ENCODE peak calls at places on chromosomes 16 and 17, in nine cellular contexts. M is stimulated activated CD8-positive, alpha-beta memory T cell treated with anti-CD3 and anti-CD28 coated beads, Interleukin-15, amount 100 ng/mL, for 24 hours; I is BJ; O is NCI-H510A; G is cardiac septum; F is G401; Z is PC-9; H is fibroblast of lung; Y is NCI-H1930. W is an unnamed sample.

GRCh38 chr16:11094075-11094593 is 149.8 kb downstream of the CLEC16A start:
- DNase-seq in M (no peak), I (no peak), O (no peak), G (no peak), F (no peak), Z (peak), H (peak), Y (no peak), W (no peak)

GRCh38 chr17:47966079-47966519 is 4.8 kb upstream of the CDK5RAP3 start:
- DNase-seq in M (no peak), I (no peak), O (no peak), G (no peak), F (no peak), Z (no peak), H (no peak), Y (no peak), W (no peak)

GRCh38 chr16:24635900-24636610 is 93.4 kb upstream of the TNRC6A start:
- DNase-seq in M (no peak), I (peak), O (no peak), G (no peak), F (peak), Z (peak), H (peak), Y (no peak), W (no peak)

GRCh38 chr17:48795444-48796162 is 21.4 kb downstream of the TTLL6 start:
- DNase-seq in M (no peak), I (peak), O (no peak), G (no peak), F (no peak), Z (no peak), H (peak), Y (no peak), W (no peak)

GRCh38 chr17:17913695-17914332 is 58.4 kb downstream of the TOM1L2 start:
- DNase-seq in M (peak), I (peak), O (peak), G (peak), F (no peak), Z (peak), H (peak), Y (no peak), W (peak)

GRCh38 chr16:54402270-54402669 is 115.7 kb upstream of the IRX3 start:
- DNase-seq in M (no peak), I (no peak), O (no peak), G (peak), F (no peak), Z (no peak), H (no peak), Y (no peak), W (no peak)

GRCh38 chr17:69090365-69090764 is 29.6 kb upstream of the ABCA9 start:
- DNase-seq in M (no peak), I (no peak), O (no peak), G (no peak), F (no peak), Z (no peak), H (peak), Y (no peak), W (no peak)

GRCh38 chr16:72597938-72598337 is 426.0 kb upstream of the PMFBP1 start:
- DNase-seq in M (no peak), I (no peak), O (no peak), G (no peak), F (no peak), Z (no peak), H (no peak), Y (no peak), W (no peak)

GRCh38 chr17:57399690-57400089 is 143.4 kb downstream of the MSI2 start:
- DNase-seq in M (no peak), I (no peak), O (no peak), G (no peak), F (no peak), Z (no peak), H (no peak), Y (no peak), W (no peak)

GRCh38 chr16:56311208-56312027 is 113.9 kb downstream of the AMFR start:
- DNase-seq in M (no peak), I (no peak), O (peak), G (no peak), F (no peak), Z (no peak), H (no peak), Y (no peak), W (no peak)

GRCh38 chr16:73572135-73572534 is 524.2 kb upstream of the ZFHX3 start:
- DNase-seq in M (no peak), I (no peak), O (no peak), G (no peak), F (no peak), Z (peak), H (no peak), Y (no peak), W (no peak)

GRCh38 chr16:84788968-84789371 is 30.8 kb upstream of the CRISPLD2 start:
- DNase-seq in M (no peak), I (peak), O (no peak), G (no peak), F (no peak), Z (no peak), H (no peak), Y (no peak), W (no peak)

GRCh38 chr16:72785886-72786285 is 262.0 kb downstream of the ZFHX3 start:
- DNase-seq in M (no peak), I (no peak), O (no peak), G (no peak), F (no peak), Z (no peak), H (peak), Y (no peak), W (no peak)

GRCh38 chr17:60600490-60601431 is 768 bp downstream of the PPM1D start:
- DNase-seq in M (peak), I (no peak), O (peak), G (peak), F (peak), Z (peak), H (peak), Y (peak), W (peak)

GRCh38 chr16:61798741-61799140 is 237.5 kb downstream of the CDH8 start:
- DNase-seq in M (no peak), I (no peak), O (no peak), G (no peak), F (no peak), Z (no peak), H (no peak), Y (no peak), W (no peak)

GRCh38 chr17:10105513-10106001 is 92.8 kb downstream of the GAS7 start:
- DNase-seq in M (no peak), I (peak), O (no peak), G (peak), F (no peak), Z (no peak), H (peak), Y (no peak), W (no peak)

GRCh38 chr16:82878466-82878865 is 251.7 kb downstream of the CDH13 start:
- DNase-seq in M (no peak), I (no peak), O (no peak), G (no peak), F (no peak), Z (no peak), H (no peak), Y (no peak), W (no peak)

GRCh38 chr17:51165680-51166197 is 472 bp upstream of the NME2 start:
- DNase-seq in M (no peak), I (no peak), O (no peak), G (no peak), F (peak), Z (no peak), H (no peak), Y (no peak), W (peak)

GRCh38 chr16:49827806-49828428 is 28.0 kb downstream of the ZNF423 start:
- DNase-seq in M (no peak), I (no peak), O (no peak), G (no peak), F (no peak), Z (no peak), H (no peak), Y (no peak), W (no peak)

GRCh38 chr17:80761421-80761871 is 216.8 kb downstream of the RPTOR start:
- DNase-seq in M (no peak), I (no peak), O (peak), G (no peak), F (no peak), Z (peak), H (peak), Y (peak), W (no peak)

GRCh38 chr16:30185141-30185682 is 1.8 kb downstream of the CORO1A start:
- DNase-seq in M (peak), I (no peak), O (no peak), G (peak), F (no peak), Z (no peak), H (no peak), Y (no peak), W (no peak)

GRCh38 chr16:2428051-2428786 is 1.0 kb upstream of the CCNF start:
- DNase-seq in M (no peak), I (no peak), O (peak), G (no peak), F (no peak), Z (peak), H (peak), Y (peak), W (peak)

GRCh38 chr17:35801583-35802224 is 6.3 kb upstream of the MMP28 start:
- DNase-seq in M (no peak), I (no peak), O (no peak), G (peak), F (peak), Z (no peak), H (peak), Y (no peak), W (no peak)

GRCh38 chr16:53629151-53629550 is 74.5 kb downstream of the RPGRIP1L start:
- DNase-seq in M (no peak), I (no peak), O (no peak), G (no peak), F (no peak), Z (no peak), H (no peak), Y (no peak), W (no peak)

GRCh38 chr16:5604770-5605169 is 507.2 kb upstream of the EEF2KMT start:
- DNase-seq in M (no peak), I (no peak), O (no peak), G (no peak), F (peak), Z (peak), H (no peak), Y (peak), W (no peak)